ENCODE peak calls at places on chromosomes 13 and 19, in six cellular contexts. X is AG04450, F is body of pancreas, K is fibroblast of lung, Q is K562, G is fibroblast of pulmonary artery. W is an unnamed sample.

GRCh38 chr13:73131247-73131646 is 72.4 kb downstream of the KLF5 start:
- DNase-seq in Q (no peak), F (no peak), G (no peak), K (no peak), X (no peak), W (no peak)

GRCh38 chr13:101416181-101417042 is at the start of gene NALCN:
- DNase-seq in Q (no peak), G (peak; percentile 9), K (peak; percentile 30), F (peak; percentile 28), X (no peak), W (no peak)

GRCh38 chr13:101572456-101572855 is 120.0 kb downstream of the ITGBL1 start:
- DNase-seq in F (no peak), X (no peak), K (no peak), Q (no peak), G (no peak), W (no peak)

GRCh38 chr13:38566526-38566925 is 120.4 kb upstream of the FREM2 start:
- DNase-seq in F (no peak), G (peak; percentile 4), K (no peak), X (no peak), Q (no peak), W (no peak)

GRCh38 chr13:20191902-20192469 is 752 bp downstream of the GJB2 start:
- DNase-seq in Q (no peak), F (peak; percentile 46), K (peak; percentile 8), G (no peak), X (no peak), W (peak; percentile 39)

GRCh38 chr19:14517840-14518505 is at the start of gene DNAJB1:
- DNase-seq in Q (peak; percentile 85), K (peak; percentile 75), X (no peak), F (peak; percentile 82), G (peak; percentile 74), W (peak; percentile 93)

GRCh38 chr19:15897738-15898276 is at the start of gene CYP4F2:
- DNase-seq in K (no peak), F (no peak), G (no peak), Q (peak; percentile 23), X (no peak), W (no peak)

GRCh38 chr13:35255241-35255640 is 221.2 kb downstream of the MAB21L1 start:
- DNase-seq in Q (no peak), K (no peak), X (no peak), G (no peak), F (no peak), W (no peak)

GRCh38 chr13:113621046-113621445 is 36.5 kb downstream of the TFDP1 start:
- DNase-seq in X (no peak), F (no peak), G (no peak), K (no peak), Q (no peak), W (no peak)

GRCh38 chr19:41741244-41741554 is 14.1 kb upstream of the CEACAM6 start:
- DNase-seq in X (no peak), Q (no peak), K (no peak), F (no peak), G (no peak), W (no peak)

GRCh38 chr19:42426643-42427042 is 545 bp downstream of the LIPE start:
- DNase-seq in X (no peak), K (no peak), F (no peak), G (no peak), Q (no peak), W (no peak)

GRCh38 chr13:42001580-42001979 is 40.7 kb upstream of the VWA8 start:
- DNase-seq in X (peak; percentile 77), G (peak; percentile 95), F (no peak), Q (peak; percentile 20), K (peak; percentile 96), W (no peak)

GRCh38 chr19:1040476-1041271 is 767 bp downstream of the ABCA7 start:
- DNase-seq in F (peak; percentile 89), X (peak; percentile 90), Q (peak; percentile 99), G (peak; percentile 94), K (peak; percentile 95), W (peak; percentile 99)

GRCh38 chr19:1041835-1042685 is 2.2 kb downstream of the ABCA7 start:
- DNase-seq in G (no peak), Q (peak; percentile 96), K (no peak), F (peak; percentile 94), X (no peak), W (no peak)

GRCh38 chr19:1041272-1041834 is 1.4 kb downstream of the ABCA7 start:
- DNase-seq in X (no peak), F (no peak), Q (no peak), K (no peak), G (no peak), W (no peak)

GRCh38 chr19:1038995-1039645 is 787 bp upstream of the ABCA7 start:
- DNase-seq in F (no peak), Q (peak; percentile 32), G (no peak), K (peak; percentile 36), X (no peak), W (no peak)

GRCh38 chr19:1039646-1040475 is at the start of gene ABCA7:
- DNase-seq in G (peak; percentile 98), Q (peak; percentile 99), K (peak; percentile 97), F (peak; percentile 100), X (peak; percentile 95), W (peak; percentile 96)
- TF ChIP-seq CTCF in G (no peak), Q (no peak), K (no peak), F (no peak), X (no peak), W (no peak)

DNA sequence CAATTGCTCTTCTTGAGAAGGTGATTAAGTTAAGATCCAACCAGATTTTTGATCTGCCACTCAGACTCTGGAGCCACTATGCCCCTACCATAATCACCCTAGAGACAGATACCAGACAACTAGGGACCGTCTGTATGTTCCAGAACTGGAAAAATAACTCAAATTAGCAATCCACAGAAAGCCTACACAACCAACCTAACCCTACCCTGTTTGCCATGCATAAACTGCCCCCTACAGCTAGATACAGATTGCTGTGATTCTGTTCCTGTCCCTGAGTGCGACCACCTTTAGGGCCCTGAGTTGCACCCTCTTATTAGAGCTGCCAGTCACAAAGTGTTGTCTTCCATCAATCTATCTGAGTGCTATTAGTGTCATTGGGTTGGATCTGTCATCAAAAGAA is 929.8 kb upstream of the SLITRK1 start:
- DNase-seq in K (no peak), X (no peak), Q (no peak), F (no peak), G (no peak), W (no peak)
- TF ChIP-seq CTCF in K (no peak), X (no peak), Q (no peak), F (no peak), G (no peak), W (no peak)

DNA sequence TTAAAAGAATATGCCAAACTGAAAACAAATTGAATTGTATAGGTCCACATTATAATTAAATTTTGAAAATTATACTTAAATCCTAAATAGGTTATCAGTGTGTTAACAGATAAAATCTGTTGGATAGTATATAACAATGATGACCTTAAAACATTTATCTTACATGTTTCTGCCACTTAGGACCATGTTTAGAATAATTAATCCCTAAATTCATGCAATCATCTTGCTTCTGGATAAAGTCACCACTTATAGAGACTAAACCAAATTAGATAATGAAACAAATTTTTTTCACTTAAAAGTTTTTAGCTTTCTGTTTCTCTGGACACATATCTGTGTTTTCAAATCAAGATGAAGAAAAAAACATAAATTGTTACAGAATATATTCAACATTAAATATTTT is 511.7 kb upstream of the MIR17HG start:
- DNase-seq in X (no peak), Q (no peak), K (no peak), F (no peak), G (no peak), W (no peak)
- TF ChIP-seq CTCF in X (no peak), Q (no peak), K (no peak), F (no peak), G (no peak), W (no peak)

GRCh38 chr19:29671393-29672076 is 6.3 kb downstream of the PLEKHF1 start:
- DNase-seq in K (peak; percentile 64), X (no peak), F (peak; percentile 50), G (peak; percentile 72), Q (peak; percentile 81), W (peak; percentile 76)
- TF ChIP-seq CTCF in K (no peak), X (peak; percentile 6), F (no peak), G (peak; percentile 9), Q (peak; percentile 39), W (peak; percentile 26)

W was measured in GM10248.